ENCODE peak calls at places on chromosomes 5 and 9, in ten cellular contexts. Y is H9, T is gastrocnemius medialis, H is GM13976, A is fibroblast of lung, C is cardiac muscle cell, J is psoas muscle, U is GM20000, N is K562, X is brain microvascular endothelial cell. K is an unnamed sample.

GRCh38 chr9:3842839-3843238 is 317.0 kb upstream of the RFX3 start:
- DNase-seq in Y (no peak), T (no peak), H (no peak), A (no peak), C (no peak), J (no peak), U (no peak), N (no peak), X (no peak), K (no peak)

GRCh38 chr5:174752121-174752520 is 27.7 kb downstream of the MSX2 start:
- DNase-seq in Y (no peak), T (no peak), H (no peak), A (no peak), C (no peak), J (no peak), U (no peak), N (no peak), X (no peak), K (no peak)

GRCh38 chr9:5442400-5443011 is 4.8 kb upstream of the PLGRKT start:
- DNase-seq in Y (no peak), T (peak), H (no peak), A (peak), C (peak), J (no peak), U (no peak), N (peak), X (peak), K (peak)

GRCh38 chr5:67154518-67155206 is 41.9 kb downstream of the CD180 start:
- DNase-seq in Y (no peak), T (peak), H (no peak), A (no peak), C (no peak), J (no peak), U (no peak), N (no peak), X (no peak), K (no peak)

GRCh38 chr5:128673970-128674369 is 135.9 kb upstream of the FBN2 start:
- DNase-seq in Y (no peak), T (no peak), H (no peak), A (no peak), C (no peak), J (no peak), U (no peak), N (no peak), X (no peak), K (no peak)

GRCh38 chr9:22107202-22107601 is 98.1 kb upstream of the CDKN2B start:
- DNase-seq in Y (no peak), T (no peak), H (no peak), A (no peak), C (no peak), J (no peak), U (no peak), N (no peak), X (peak), K (no peak)

GRCh38 chr5:41186143-41186542 is 27.2 kb downstream of the C6 start:
- DNase-seq in Y (no peak), T (no peak), H (no peak), A (no peak), C (no peak), J (no peak), U (no peak), N (no peak), X (no peak), K (no peak)

GRCh38 chr5:43336159-43336558 is 22.9 kb upstream of the HMGCS1 start:
- DNase-seq in Y (no peak), T (no peak), H (no peak), A (no peak), C (no peak), J (no peak), U (no peak), N (no peak), X (no peak), K (no peak)

GRCh38 chr5:173645897-173646574 is 29.6 kb upstream of the BOD1 start:
- DNase-seq in Y (peak), T (no peak), H (no peak), A (no peak), C (no peak), J (no peak), U (no peak), N (no peak), X (no peak), K (no peak)

GRCh38 chr5:1750469-1750868 is 49.2 kb downstream of the MRPL36 start:
- DNase-seq in Y (peak), T (peak), H (no peak), A (no peak), C (no peak), J (no peak), U (no peak), N (no peak), X (no peak), K (no peak)

GRCh38 chr5:132471944-132472343 is 18.6 kb downstream of the IRF1 start:
- DNase-seq in Y (no peak), T (no peak), H (no peak), A (no peak), C (no peak), J (no peak), U (no peak), N (no peak), X (no peak), K (no peak)

GRCh38 chr9:97501177-97501971 is at the start of gene TMOD1:
- DNase-seq in Y (peak), T (peak), H (peak), A (peak), C (peak), J (peak), U (peak), N (peak), X (no peak), K (no peak)

GRCh38 chr5:140142802-140143201 is 17.1 kb downstream of the IGIP start:
- DNase-seq in Y (no peak), T (no peak), H (no peak), A (no peak), C (no peak), J (no peak), U (no peak), N (no peak), X (no peak), K (no peak)

GRCh38 chr5:98428806-98429205 is 344.7 kb upstream of the RGMB start:
- DNase-seq in Y (no peak), T (no peak), H (peak), A (peak), C (peak), J (no peak), U (no peak), N (no peak), X (peak), K (no peak)

GRCh38 chr5:127942246-127943060 is 141.1 kb upstream of the SLC12A2 start:
- DNase-seq in Y (no peak), T (no peak), H (no peak), A (peak), C (no peak), J (no peak), U (no peak), N (no peak), X (peak), K (no peak)

GRCh38 chr9:79221084-79221483 is 350.7 kb upstream of the TLE4 start:
- DNase-seq in Y (no peak), T (no peak), H (no peak), A (peak), C (peak), J (no peak), U (no peak), N (no peak), X (peak), K (peak)

GRCh38 chr5:40405230-40405629 is 274.5 kb upstream of the PTGER4 start:
- DNase-seq in Y (no peak), T (no peak), H (no peak), A (peak), C (peak), J (no peak), U (no peak), N (no peak), X (peak), K (no peak)

GRCh38 chr9:38227656-38228055 is 158.6 kb upstream of the SHB start:
- DNase-seq in Y (no peak), T (no peak), H (no peak), A (peak), C (peak), J (no peak), U (no peak), N (no peak), X (peak), K (no peak)

GRCh38 chr9:33233659-33234335 is 6.2 kb upstream of the SPINK4 start:
- DNase-seq in Y (no peak), T (peak), H (no peak), A (peak), C (peak), J (no peak), U (no peak), N (no peak), X (peak), K (peak)

GRCh38 chr5:139445325-139446170 is 6.2 kb upstream of the DNAJC18 start:
- DNase-seq in Y (no peak), T (no peak), H (no peak), A (peak), C (peak), J (no peak), U (no peak), N (no peak), X (peak), K (no peak)

GRCh38 chr5:74903165-74903787 is 37.1 kb upstream of the FAM169A start:
- DNase-seq in Y (peak), T (no peak), H (peak), A (no peak), C (no peak), J (no peak), U (no peak), N (no peak), X (no peak), K (no peak)
- TF ChIP-seq CTCF in Y (peak), T (no peak), H (no peak), A (peak), C (peak), J (no peak), U (peak), N (peak), X (peak), K (no peak)

GRCh38 chr5:109478830-109479229 is 69.1 kb upstream of the PJA2 start:
- DNase-seq in Y (no peak), T (no peak), H (no peak), A (no peak), C (no peak), J (no peak), U (no peak), N (no peak), X (no peak), K (no peak)

GRCh38 chr5:109483395-109483974 is 73.7 kb upstream of the PJA2 start:
- DNase-seq in Y (no peak), T (no peak), H (no peak), A (no peak), C (no peak), J (no peak), U (no peak), N (no peak), X (no peak), K (no peak)

GRCh38 chr5:109476292-109476691 is 66.5 kb upstream of the PJA2 start:
- DNase-seq in Y (no peak), T (no peak), H (no peak), A (no peak), C (no peak), J (no peak), U (no peak), N (no peak), X (no peak), K (no peak)

GRCh38 chr5:109482748-109483147 is 73.0 kb upstream of the PJA2 start:
- DNase-seq in Y (no peak), T (no peak), H (no peak), A (no peak), C (no peak), J (no peak), U (no peak), N (no peak), X (no peak), K (no peak)

DNA sequence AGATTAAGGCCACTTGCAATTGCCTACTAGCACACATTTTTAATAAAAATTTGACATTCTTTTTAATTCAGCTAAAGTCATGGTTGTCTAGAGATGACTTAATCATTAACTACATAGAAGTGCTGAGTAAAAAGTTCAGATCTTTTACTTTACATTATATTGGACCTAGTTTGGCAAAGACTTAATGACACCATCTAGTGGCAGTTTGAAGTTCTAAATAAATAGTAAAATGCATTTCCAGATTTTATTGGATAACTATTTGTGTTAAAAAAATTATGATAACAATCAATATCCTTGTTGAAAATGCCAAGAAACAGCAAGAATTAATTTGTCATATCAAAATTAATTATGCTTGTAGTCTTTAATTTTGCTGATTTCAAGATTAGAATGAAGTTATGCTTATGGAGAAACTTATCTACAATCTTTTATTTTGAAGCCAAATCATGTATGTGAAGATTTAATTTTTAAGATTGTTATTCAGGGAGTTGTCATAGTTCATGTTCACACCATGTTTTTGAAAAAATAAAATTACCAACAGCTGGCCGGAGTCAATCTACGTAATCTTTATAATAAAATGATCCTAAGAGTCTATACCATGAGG is 69.6 kb upstream of the PJA2 start:
- DNase-seq in Y (no peak), T (no peak), H (peak), A (peak), C (peak), J (no peak), U (peak), N (no peak), X (no peak), K (no peak)
- TF ChIP-seq CTCF in Y (peak), T (no peak), H (peak), A (peak), C (peak), J (peak), U (peak), N (peak), X (peak), K (peak)

DNA sequence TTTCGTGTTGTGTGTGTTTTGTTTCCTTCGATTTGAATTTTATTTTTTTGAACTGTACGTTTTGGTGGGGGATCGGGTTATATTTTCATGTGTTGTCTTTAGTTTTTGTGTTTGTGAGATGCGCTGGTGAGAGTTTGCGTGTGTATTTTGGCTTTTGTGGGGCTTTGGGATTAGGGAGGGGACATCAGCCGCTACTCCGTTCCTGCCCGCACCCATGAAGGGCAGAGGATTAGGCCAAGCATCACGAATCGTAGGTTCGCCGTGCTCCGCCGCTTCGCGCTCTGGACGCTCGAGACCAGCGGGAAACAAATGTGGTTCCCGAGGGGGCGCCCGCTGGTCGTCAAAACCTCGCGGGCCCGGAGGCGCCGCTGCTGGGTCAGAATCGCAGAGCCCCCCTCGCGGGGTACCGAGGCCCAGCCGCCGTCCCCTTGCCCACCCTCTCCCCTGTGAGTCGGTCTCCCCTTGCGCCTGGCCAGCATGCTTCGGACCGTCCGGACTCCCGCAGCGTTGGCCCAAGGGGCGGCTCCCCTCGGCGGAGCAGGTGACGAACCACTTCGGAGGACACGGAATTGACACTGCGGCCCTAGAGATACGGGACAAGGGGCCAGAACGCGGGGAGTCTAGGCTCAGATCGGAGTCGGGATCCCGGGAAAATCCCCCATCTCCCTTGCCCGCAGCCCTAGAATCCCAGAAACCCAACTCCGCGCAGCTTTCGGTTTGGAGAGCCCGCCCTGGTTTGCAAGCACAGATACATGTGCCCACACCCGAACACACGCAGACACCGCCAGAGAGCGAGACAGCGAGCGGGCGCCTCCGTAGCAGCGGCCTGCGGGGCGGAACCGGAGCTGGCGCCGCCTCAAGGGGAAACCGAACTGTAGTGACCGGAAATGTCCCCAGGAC is 2.4 kb upstream of the PAX5 start:
- DNase-seq in Y (peak), T (peak), H (peak), A (peak), C (peak), J (no peak), U (peak), N (no peak), X (no peak), K (no peak)
- TF ChIP-seq CTCF in Y (no peak), T (no peak), H (peak), A (no peak), C (no peak), J (no peak), U (no peak), N (no peak), X (no peak), K (no peak)

DNA sequence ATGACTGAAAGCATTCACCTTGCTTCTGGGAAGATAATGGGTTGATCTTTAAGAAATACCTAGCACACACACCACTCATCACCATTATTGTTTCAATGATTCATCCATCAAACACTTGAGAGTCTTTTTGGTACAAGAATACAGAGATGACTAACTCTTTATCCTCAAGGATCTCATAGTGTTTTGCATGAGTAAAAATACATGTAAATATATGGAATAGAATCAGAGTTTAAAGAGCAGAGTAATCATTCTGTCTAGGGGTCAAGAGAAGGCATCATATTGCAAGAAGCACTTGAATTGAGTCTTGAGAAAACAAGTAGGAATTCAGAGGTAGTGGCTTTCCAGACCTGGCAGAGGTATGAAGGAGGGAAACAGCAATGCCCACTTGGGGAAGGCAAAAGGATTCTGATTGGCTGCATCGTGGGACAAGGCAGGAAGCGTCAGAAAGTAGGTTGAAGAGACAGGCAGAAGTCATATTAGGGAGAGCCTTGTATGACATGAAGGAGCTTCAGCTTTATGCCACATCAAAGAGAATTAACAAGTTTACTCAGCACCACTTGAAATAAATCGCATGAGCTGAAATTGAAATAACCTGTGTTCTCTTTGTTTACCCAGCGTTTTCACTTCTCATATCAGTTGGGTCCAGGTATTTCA is 542.5 kb downstream of the TLE1 start:
- DNase-seq in Y (no peak), T (no peak), H (no peak), A (peak), C (no peak), J (no peak), U (no peak), N (no peak), X (no peak), K (no peak)
- TF ChIP-seq CTCF in Y (no peak), T (no peak), H (no peak), A (no peak), C (no peak), J (no peak), U (no peak), N (no peak), X (no peak), K (no peak)

DNA sequence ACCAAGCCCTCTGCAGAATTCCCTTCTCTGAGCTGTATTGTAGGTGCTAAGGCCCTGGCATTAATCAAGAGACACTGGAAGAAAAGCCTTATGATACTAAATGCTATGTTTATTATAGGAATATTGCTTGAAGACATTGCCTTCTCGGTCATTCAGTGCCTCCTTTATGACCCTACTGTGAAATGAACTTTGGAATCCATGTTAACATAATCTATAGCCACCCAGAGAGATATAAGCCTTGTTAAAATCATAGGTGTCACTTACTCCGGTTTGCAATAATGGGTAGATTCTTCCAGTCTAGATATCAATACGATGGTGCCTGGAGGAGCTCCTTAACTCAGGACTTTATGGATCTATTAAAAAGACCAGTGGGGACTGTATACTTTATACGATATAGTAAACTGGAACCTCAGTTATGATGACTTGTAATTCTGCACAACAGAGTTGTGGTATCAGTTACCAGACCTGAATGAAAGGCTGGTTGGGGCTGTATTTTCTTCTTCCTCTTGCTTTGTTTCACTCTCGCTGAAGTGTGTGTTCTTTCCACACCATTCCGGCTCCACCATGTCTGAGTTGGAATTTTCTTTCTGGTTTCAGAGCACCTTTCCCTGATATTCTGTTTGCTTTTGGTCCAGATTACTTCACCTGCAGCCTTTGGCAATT is 154.5 kb downstream of the DROSHA start:
- DNase-seq in Y (no peak), T (no peak), H (no peak), A (no peak), C (no peak), J (no peak), U (no peak), N (no peak), X (no peak), K (no peak)
- TF ChIP-seq CTCF in Y (no peak), T (no peak), H (no peak), A (no peak), C (no peak), J (no peak), U (no peak), N (no peak), X (no peak), K (no peak)

DNA sequence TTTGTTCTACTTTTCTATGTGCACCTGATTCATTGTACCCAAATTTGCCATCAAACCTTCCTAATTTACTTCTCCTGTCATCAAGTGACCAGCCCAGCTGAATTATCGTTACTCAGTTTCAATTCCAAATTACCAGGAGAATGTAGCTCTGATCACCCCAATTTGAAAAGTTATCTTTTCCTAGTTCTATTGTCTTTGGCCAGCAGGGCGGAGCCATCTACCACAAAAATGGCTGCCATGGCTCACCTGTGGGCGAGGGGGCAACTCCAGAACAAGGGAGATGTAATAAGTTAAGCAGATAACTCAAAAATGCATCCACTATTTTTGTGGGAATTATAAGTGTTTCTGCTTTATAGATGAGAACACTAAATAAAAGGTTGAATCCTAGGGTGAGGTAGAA is 133.8 kb upstream of the MOCS2 start:
- DNase-seq in Y (no peak), T (no peak), H (no peak), A (no peak), C (no peak), J (no peak), U (no peak), N (peak), X (no peak), K (no peak)
- TF ChIP-seq CTCF in Y (peak), T (no peak), H (no peak), A (no peak), C (no peak), J (no peak), U (no peak), N (peak), X (peak), K (no peak)

GRCh38 chr5:146007270-146007669 is 70.9 kb downstream of the SH3RF2 start:
- DNase-seq in Y (no peak), T (no peak), H (no peak), A (no peak), C (no peak), J (no peak), U (no peak), N (no peak), X (no peak), K (no peak)
- TF ChIP-seq CTCF in Y (peak), T (peak), H (no peak), A (no peak), C (peak), J (no peak), U (no peak), N (peak), X (peak), K (no peak)

GRCh38 chr9:129383415-129384088 is 205.5 kb upstream of the IER5L start:
- DNase-seq in Y (peak), T (peak), H (peak), A (peak), C (peak), J (peak), U (peak), N (no peak), X (peak), K (peak)
- TF ChIP-seq CTCF in Y (no peak), T (peak), H (no peak), A (no peak), C (no peak), J (no peak), U (no peak), N (no peak), X (no peak), K (no peak)

GRCh38 chr9:131529597-131530545 is 1.2 kb downstream of the UCK1 start:
- DNase-seq in Y (no peak), T (no peak), H (no peak), A (no peak), C (no peak), J (no peak), U (peak), N (no peak), X (no peak), K (no peak)
- TF ChIP-seq CTCF in Y (no peak), T (no peak), H (no peak), A (no peak), C (no peak), J (no peak), U (no peak), N (no peak), X (no peak), K (no peak)